ENCODE peak calls at places on chromosomes 16 and 17, in four cellular contexts. O, L, T and J are unnamed samples.

GRCh38 chr17:58303981-58304734 is 23.4 kb upstream of the MPO start:
- DNase-seq in O (peak), L (peak), T (peak), J (peak)

GRCh38 chr17:57455063-57455914 is 199.0 kb downstream of the MSI2 start:
- DNase-seq in O (no peak), L (no peak), T (no peak), J (peak)

GRCh38 chr16:23651943-23652468 is 10.7 kb downstream of the DCTN5 start:
- DNase-seq in O (no peak), L (no peak), T (no peak), J (no peak)

GRCh38 chr16:31356566-31357323 is 1.8 kb downstream of the ITGAX start:
- DNase-seq in O (no peak), L (no peak), T (no peak), J (no peak)

GRCh38 chr17:82400830-82401229 is 17.3 kb upstream of the HEXD start:
- DNase-seq in O (no peak), L (no peak), T (no peak), J (peak)

GRCh38 chr17:19672009-19672837 is 23.7 kb downstream of the ALDH3A2 start:
- DNase-seq in O (peak), L (peak), T (no peak), J (no peak)

GRCh38 chr17:63696381-63696961 is 3.5 kb downstream of the LIMD2 start:
- DNase-seq in O (peak), L (peak), T (peak), J (peak)

GRCh38 chr17:43217614-43218087 is 6.0 kb downstream of the TMEM106A start:
- DNase-seq in O (no peak), L (no peak), T (no peak), J (no peak)

GRCh38 chr16:24988593-24989338 is 26.4 kb downstream of the ARHGAP17 start:
- DNase-seq in O (peak), L (peak), T (peak), J (no peak)

GRCh38 chr17:75737133-75737962 is 16.1 kb downstream of the ITGB4 start:
- DNase-seq in O (no peak), L (no peak), T (no peak), J (no peak)

GRCh38 chr17:75739174-75739573 is 17.9 kb downstream of the ITGB4 start:
- DNase-seq in O (no peak), L (no peak), T (no peak), J (no peak)

GRCh38 chr17:75740215-75740614 is 19.0 kb downstream of the ITGB4 start:
- DNase-seq in O (no peak), L (no peak), T (no peak), J (no peak)

GRCh38 chr17:75739801-75740200 is 18.5 kb downstream of the ITGB4 start:
- DNase-seq in O (no peak), L (no peak), T (no peak), J (no peak)

GRCh38 chr17:75738218-75738802 is 17.1 kb downstream of the ITGB4 start:
- DNase-seq in O (peak), L (no peak), T (no peak), J (peak)
- TF ChIP-seq MYC in O (peak), L (no peak), T (no peak), J (peak)

DNA sequence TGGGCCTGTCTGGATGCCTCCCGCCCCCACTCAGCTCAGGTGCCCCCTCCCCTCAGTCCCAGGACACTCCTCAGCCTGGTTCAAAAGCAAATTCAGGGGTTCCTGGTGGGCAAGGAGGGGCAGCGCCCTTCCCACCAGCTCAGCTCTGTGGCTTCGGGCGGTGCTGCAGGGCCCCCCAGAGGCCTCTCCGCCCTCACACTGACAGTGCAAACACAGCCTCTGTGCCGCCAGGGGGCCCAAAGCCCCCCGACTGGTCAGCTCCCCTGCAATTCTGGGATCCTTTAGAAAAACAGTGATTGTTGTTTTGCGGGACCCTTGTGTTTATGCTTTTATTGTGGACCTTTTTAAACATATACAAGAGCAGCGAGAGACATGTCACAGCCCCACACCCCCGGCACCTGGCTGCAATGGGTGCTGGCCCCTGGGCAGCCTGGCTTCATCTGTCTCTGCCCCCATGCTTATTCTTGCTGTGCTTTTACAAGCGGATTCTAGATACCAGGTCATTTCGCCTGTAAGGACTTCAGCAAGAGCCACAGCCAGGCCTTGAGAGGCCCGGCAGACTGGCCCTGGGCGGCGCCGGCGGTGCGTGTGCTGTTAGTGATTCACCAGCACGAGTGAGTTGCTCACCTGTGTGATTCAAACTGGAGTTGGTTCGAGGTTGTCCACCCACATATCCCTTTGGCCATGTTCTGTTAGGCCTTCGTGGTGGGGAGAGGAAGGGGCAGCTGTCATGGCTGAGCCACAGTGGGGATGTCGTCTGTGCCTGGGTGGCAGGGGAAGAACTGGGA is 21.2 kb downstream of the ZNF469 start:
- DNase-seq in O (no peak), L (no peak), T (no peak), J (no peak)
- TF ChIP-seq CTCF in O (peak), L (no peak), T (no peak), J (no peak)

GRCh38 chr17:77836557-77837041 is 121.9 kb upstream of the TNRC6C start:
- DNase-seq in O (no peak), L (no peak), T (no peak), J (peak)
- TF ChIP-seq MYC in O (no peak), L (no peak), T (no peak), J (no peak)

GRCh38 chr16:14098081-14098480 is 27.0 kb downstream of the MRTFB start:
- DNase-seq in O (no peak), L (no peak), T (no peak), J (no peak)
- TF ChIP-seq CTCF in O (no peak), L (no peak), T (no peak), J (no peak)

DNA sequence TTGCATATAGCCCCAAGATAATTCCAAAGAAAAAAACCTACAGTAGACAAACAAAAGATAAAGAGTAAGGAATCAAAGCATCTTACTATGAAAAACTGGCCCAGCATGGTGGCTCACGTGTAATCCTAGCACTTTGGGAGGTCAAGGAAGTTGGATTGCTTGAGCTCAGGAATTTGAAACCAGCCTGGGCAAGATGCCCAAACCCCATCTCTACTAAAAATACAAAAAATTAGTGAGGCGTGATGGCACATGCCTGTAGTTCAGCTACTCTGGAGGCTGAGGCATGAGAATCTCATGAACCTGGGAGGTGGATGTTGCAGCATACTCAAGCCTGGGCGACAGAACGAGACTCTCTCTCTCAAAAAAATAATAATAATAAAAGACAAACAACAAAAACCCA is 764.7 kb upstream of the KIF2B start:
- DNase-seq in O (no peak), L (no peak), T (no peak), J (no peak)
- TF ChIP-seq MYC in O (no peak), L (no peak), T (no peak), J (no peak)

DNA sequence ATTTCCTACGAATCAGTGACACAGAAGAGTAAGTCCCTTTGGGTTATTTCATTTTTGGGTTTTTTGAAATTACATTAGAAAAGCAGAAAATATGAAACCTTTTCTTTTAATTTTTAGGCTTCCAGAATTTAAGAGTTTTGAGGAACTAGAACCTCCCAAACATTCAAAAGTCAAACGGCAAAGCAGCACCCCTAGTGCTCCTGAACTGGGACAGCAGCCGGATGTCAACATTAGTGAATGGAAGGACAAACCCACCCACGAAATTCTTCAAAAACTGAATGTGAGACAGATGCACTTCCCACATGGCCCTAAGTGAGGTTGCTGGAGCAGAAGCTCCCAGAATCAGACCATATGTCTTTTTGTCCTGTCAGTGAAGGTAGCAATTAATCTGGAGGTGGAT is 199.4 kb downstream of the PHKB start:
- DNase-seq in O (no peak), L (no peak), T (no peak), J (no peak)
- TF ChIP-seq CTCF in O (no peak), L (no peak), T (no peak), J (peak)